ENCODE peak calls at places on chromosomes 16 and 17, in eight cellular contexts. C, N, S, J, E, I, K and F are unnamed samples. For H3K4me1, the result is how much of the 10 kb centered on the place peaks cover.

GRCh38 chr16:48101069-48101674 is 54.6 kb downstream of the ABCC12 start:
- DNase-seq in K (peak), J (no peak), S (no peak), I (no peak), E (no peak), N (no peak), C (no peak), F (no peak)

GRCh38 chr17:17051791-17052461 is 9.7 kb downstream of the MPRIP start:
- DNase-seq in N (no peak), K (peak), S (no peak), J (no peak), I (no peak), C (no peak), E (peak), F (peak)

GRCh38 chr16:17836868-17837602 is 366.3 kb upstream of the XYLT1 start:
- DNase-seq in K (no peak), N (no peak), E (no peak), I (no peak), C (no peak), J (no peak), S (no peak), F (no peak)

GRCh38 chr16:30122621-30123160 is 329 bp downstream of the MAPK3 start:
- DNase-seq in I (no peak), K (peak), E (peak), S (no peak), C (no peak), J (no peak), N (no peak), F (no peak)

GRCh38 chr17:12463102-12463501 is 202.6 kb upstream of the MYOCD start:
- DNase-seq in I (no peak), S (no peak), K (peak), C (no peak), J (no peak), N (no peak), E (no peak), F (no peak)

GRCh38 chr17:75061055-75061438 is 14.0 kb downstream of the KCTD2 start:
- DNase-seq in I (no peak), E (no peak), C (no peak), K (no peak), N (no peak), S (no peak), J (no peak), F (no peak)

GRCh38 chr16:70715113-70715711 is 29.4 kb upstream of the MTSS2 start:
- DNase-seq in J (peak), N (no peak), K (peak), S (peak), C (peak), E (peak), I (peak), F (peak)

GRCh38 chr16:70741779-70742125 is 55.9 kb upstream of the MTSS2 start:
- DNase-seq in S (no peak), K (no peak), C (no peak), J (no peak), I (no peak), E (no peak), N (no peak), F (no peak)

DNA sequence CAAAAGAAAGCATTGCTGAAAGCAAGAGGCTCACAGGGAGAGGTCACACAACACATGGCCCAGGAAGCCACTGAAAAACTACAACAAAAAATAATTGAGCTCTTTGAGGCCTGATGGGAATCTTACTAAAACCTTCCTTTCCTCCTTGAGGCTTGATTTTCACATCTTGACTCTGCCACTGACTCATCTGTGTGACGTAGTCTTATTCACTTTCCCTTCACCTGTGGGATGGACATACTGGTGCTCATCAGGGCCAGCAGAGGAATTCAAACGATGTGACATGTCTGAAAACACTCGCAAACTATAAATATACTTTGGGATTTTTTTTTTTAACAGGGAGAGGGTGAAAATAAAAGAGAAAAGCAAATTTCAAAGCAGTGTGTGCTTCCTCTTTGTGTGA is 78.3 kb upstream of the ASIC2 start:
- DNase-seq in J (no peak), C (no peak), E (no peak), S (no peak), I (no peak), N (no peak), K (no peak), F (no peak)
- H3K4me1 ChIP-seq in J (under half), C (under half), E (under half), S (under half), I (under half), N (under half), K (under half), F (under half)

DNA sequence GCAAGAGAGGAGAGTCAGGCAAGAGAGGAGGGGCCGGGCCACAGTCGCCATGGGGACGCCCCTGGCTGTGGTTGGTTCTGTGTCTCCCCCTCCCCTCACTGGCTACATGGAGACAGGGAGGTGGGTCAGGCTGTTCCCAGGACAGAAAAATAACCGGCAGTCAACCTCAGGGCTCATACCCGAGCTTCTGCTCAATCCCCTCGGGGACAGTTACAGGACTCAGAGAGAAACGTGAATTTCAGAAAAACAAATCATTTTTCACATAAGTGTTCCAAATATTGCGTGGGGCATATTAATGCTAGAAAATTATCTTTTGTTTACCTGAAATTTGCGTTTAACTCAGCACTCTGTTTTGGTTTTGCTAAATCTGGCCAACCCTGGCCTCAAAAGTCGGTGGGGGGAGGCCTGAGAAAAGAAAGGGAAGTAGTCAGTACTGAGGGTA is 22.2 kb upstream of the CPSF4L start:
- DNase-seq in I (no peak), C (no peak), K (no peak), N (no peak), J (no peak), E (no peak), S (no peak), F (no peak)
- H3K4me1 ChIP-seq in I (under half), C (half or more), K (half or more), N (half or more), J (under half), E (under half), S (half or more), F (under half)

DNA sequence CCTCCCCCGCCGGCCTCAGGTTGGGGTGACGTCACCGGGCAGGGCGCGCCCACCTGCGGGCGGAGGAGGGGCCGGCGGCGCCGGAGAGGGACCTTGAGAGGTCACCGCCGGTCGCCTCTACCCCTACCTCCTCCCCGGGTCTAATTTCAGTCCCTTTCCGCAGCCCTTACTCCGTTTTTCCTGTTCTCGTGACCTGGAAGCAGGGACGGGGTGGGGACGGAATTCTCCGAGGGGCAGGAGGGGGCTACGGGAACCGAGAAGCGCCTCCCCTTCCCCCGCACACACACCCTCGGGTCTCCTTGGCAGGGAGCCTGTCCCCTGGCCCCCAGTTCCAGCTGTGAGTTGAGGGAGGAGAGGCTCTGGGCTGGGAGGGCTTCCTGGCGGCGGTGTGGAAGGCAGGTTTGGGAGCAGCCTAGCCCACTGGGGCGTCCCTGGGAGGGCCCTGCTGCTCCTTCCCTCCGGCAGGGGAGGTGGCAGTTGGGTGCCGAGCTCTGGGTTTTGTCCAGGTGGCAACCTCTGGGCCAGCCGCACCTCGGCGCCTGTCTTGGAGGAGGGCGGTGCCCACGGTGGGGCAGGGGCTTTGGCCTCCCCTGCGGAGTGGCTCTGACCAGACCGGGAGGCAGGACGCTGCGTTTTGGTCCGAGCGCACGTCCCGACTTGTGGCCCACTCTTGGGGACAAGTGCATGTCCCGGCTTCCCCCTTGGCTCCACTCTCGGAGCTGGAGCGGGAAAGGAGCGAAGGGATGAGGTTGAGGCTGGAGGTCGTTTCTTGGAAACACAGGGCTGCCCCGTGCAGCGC is 765 bp downstream of the SYNGR3 start:
- DNase-seq in S (no peak), C (no peak), J (no peak), E (peak), K (peak), I (no peak), N (no peak), F (no peak)
- H3K4me1 ChIP-seq in S (under half), C (under half), J (under half), E (under half), K (under half), I (under half), N (under half), F (under half)

GRCh38 chr17:81109957-81110356 is 55.4 kb upstream of the PVALEF start:
- DNase-seq in S (no peak), N (no peak), J (no peak), E (no peak), C (no peak), K (no peak), I (no peak), F (no peak)
- H3K4me1 ChIP-seq in S (under half), N (under half), J (under half), E (under half), C (under half), K (under half), I (under half), F (under half)

GRCh38 chr17:40063034-40063765 is 435 bp downstream of the THRA start:
- DNase-seq in I (no peak), N (peak), K (peak), C (peak), S (no peak), E (peak), J (peak), F (peak)
- H3K4me1 ChIP-seq in I (under half), N (half or more), K (under half), C (half or more), S (under half), E (under half), J (under half), F (under half)

DNA sequence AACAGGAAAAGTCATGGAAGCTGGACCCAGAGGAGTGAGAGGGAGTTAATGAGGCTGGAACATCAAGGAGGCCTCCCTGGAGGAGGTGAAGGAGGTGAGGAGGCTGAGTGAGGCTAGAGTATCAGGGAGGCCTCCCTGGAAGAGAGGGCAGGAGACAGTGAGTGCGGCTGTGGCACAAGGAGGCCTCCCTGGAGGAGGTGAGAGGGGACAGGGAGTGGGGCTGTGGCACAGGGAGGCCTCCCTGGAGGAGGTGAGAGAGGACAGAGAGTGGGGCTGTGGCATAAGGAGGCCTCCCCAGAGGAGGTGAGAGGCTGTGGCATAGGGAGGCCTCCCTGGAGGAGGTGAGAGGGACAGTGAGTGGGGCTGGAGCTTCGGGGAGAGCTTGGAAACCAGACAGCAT is 5.5 kb downstream of the CAMKK1 start:
- DNase-seq in E (no peak), C (no peak), S (no peak), I (no peak), J (no peak), K (no peak), N (no peak), F (no peak)
- H3K4me1 ChIP-seq in E (under half), C (half or more), S (under half), I (under half), J (under half), K (under half), N (half or more), F (under half)

DNA sequence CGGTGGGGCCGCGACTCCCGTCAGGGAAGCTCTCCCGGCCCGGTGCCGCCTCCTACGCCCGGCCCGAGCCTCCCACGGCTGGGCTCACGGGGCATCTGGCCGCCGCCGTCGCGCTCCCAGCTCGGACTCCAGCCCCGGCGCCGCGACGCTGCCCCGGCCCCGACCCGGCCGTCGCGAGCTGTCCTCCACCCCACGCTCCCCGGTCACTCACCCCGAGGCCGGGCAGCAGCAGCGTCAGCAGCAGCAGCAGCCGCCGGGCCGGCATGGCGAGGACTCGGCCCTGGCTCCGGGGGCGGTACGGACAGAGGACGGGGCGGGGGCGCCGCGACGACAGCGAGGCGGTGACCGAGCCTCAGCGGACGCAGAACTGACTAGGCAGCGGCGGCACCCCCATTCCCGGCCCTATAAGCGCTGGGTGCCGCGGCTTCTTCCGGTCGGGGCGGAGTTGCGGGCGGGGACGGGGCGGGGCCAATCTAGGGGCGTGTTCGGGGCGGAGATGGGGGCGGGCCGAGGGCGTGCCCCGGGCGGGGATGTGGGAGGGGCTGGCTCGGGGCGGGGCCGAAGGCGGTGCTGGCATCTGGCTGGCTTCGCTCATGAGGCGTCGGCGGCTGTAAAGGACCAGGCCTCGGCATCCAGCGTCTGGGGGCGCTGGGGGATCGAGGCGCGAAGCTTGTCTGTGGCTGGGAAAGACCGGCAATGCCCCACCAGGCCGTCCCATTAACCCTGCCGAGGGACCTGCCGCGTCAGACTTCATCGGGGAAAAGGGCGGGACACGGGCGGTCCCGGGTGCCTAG is at the start of gene ERN1:
- DNase-seq in S (peak), I (peak), C (peak), K (peak), N (peak), J (peak), E (peak), F (peak)
- H3K4me1 ChIP-seq in S (under half), I (under half), C (under half), K (under half), N (under half), J (under half), E (under half), F (under half)

DNA sequence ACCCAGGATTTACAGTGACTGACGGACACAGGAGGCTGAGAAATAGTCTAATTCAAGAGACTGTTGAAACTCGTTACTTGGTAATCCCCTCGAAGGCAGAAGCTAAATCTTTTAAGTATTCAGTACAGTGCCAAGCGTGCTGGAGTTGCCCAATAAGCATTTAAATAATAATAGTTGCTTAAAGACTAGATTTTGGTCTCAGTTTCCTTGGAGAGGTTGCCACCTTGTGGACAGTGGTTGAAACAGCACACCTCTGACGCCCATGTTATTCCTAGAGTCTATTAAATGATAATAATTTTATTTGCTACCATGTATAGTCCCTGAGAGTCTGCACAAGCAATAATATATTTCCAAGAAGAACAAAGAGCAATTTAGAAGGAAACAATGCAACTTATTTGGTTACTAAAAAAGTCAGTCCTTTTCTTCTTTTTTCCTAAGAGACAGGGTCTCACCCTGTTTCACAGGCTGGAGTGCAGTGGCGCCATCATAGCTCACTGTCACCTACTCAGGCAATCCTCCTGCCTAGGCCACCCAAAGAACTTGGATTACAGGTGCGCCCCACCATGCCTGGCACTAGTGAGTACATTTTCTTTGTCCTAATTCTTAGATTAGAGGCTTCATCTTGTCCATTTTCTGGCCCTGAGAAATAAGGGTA is 138.0 kb upstream of the NUDT7 start:
- DNase-seq in E (peak), N (no peak), C (no peak), I (peak), S (peak), K (peak), J (no peak), F (no peak)
- H3K4me1 ChIP-seq in E (under half), N (under half), C (under half), I (under half), S (under half), K (under half), J (under half), F (under half)